ENCODE peak calls at places on chromosome 22, in four cellular contexts. Q, L, D and F are unnamed samples. For H3K9me3 and H3K36me3, the result is how much of the 10 kb centered on the place peaks cover.

GRCh38 chr22:23187871-23188700 is 7.8 kb downstream of the BCR start:
- DNase-seq in Q (no peak), L (no peak), D (no peak), F (no peak)

GRCh38 chr22:19429950-19430889 is 1.3 kb downstream of the HIRA start:
- DNase-seq in Q (peak), L (no peak), D (peak), F (peak)

GRCh38 chr22:39472570-39473556 is 16.1 kb downstream of the MGAT3 start:
- DNase-seq in Q (peak), L (peak), D (peak), F (no peak)

GRCh38 chr22:44622685-44623084 is 79.3 kb upstream of the PRR5 start:
- DNase-seq in Q (no peak), L (no peak), D (no peak), F (no peak)

GRCh38 chr22:31244943-31245451 is 32.9 kb downstream of the LIMK2 start:
- DNase-seq in Q (no peak), L (no peak), D (no peak), F (peak)

GRCh38 chr22:37089451-37089850 is 20.1 kb downstream of the TMPRSS6 start:
- DNase-seq in Q (no peak), L (no peak), D (peak), F (no peak)

GRCh38 chr22:38696606-38697005 is 4.1 kb downstream of the JOSD1 start:
- DNase-seq in Q (no peak), L (no peak), D (no peak), F (no peak)

GRCh38 chr22:49959782-49960158 is 802 bp upstream of the PIM3 start:
- DNase-seq in Q (peak), L (peak), D (peak), F (no peak)

GRCh38 chr22:39182478-39183030 is 30.1 kb upstream of the CBX7 start:
- DNase-seq in Q (no peak), L (no peak), D (no peak), F (no peak)

GRCh38 chr22:33389927-33390326 is 331.7 kb upstream of the SYN3 start:
- DNase-seq in Q (no peak), L (no peak), D (no peak), F (no peak)

DNA sequence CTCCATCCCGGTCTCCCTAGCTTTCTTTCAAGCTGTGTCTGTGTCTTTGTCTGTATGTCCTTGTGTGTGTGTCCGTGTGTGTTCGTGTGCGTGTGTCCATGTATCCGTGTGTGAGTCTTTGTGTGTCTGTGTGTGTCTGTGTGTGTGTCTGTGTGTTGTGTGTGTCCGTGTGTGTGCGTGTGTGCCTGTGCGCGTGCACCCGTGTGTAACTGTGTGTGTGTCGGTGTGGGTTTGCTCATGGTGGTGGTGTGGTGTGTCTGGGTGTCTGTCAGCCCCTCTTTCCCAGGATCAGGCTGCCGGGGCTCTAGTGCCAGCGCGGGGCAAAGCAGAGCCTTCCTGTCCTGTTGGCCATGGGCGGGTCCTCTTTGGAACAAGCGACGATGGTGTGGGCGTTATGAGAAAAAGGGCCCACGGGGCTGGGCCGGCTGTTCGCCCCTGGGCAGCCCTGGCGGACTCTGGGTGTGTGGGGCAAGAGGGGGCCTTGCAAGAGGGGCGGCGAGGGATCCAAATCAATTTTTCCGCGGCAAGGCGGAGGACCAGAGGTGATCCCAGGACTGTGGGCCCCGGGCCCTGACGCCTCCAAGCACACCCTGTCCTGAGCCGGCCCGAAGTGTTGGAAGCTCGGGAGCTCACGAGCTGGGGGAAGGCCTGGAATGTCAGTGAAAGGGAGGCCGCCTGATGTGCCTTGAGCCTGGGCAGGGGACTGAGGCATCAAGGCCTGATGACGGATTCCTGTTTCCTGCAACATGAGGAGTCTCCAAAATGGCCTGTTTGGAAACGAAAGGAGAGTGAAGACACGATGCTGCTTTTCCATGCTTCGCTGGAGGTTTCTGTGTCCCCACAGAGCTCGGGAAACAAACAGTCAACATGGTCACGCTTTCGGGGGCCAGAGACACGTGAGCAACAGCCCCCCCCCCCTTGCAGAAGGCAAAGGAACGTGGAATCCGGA is 3929.2 kb upstream of the OR11H1 start:
- DNase-seq in Q (no peak), L (no peak), D (no peak), F (no peak)
- H3K9me3 ChIP-seq in Q (half or more), L (under half), D (half or more), F (under half)

GRCh38 chr22:17101475-17102296 is 16.9 kb downstream of the IL17RA start:
- DNase-seq in Q (no peak), L (no peak), D (no peak), F (no peak)

GRCh38 chr22:17105143-17106129 is 15.7 kb downstream of the TMEM121B start:
- DNase-seq in Q (no peak), L (no peak), D (no peak), F (no peak)

GRCh38 chr22:17104336-17104935 is 16.7 kb downstream of the TMEM121B start:
- DNase-seq in Q (no peak), L (no peak), D (no peak), F (no peak)

GRCh38 chr22:17102297-17102667 is 17.5 kb downstream of the IL17RA start:
- DNase-seq in Q (no peak), L (no peak), D (no peak), F (no peak)

GRCh38 chr22:17103351-17103750 is 17.8 kb downstream of the TMEM121B start:
- DNase-seq in Q (no peak), L (no peak), D (no peak), F (no peak)
- H3K36me3 ChIP-seq in Q (under half), L (under half), D (under half), F (half or more)

DNA sequence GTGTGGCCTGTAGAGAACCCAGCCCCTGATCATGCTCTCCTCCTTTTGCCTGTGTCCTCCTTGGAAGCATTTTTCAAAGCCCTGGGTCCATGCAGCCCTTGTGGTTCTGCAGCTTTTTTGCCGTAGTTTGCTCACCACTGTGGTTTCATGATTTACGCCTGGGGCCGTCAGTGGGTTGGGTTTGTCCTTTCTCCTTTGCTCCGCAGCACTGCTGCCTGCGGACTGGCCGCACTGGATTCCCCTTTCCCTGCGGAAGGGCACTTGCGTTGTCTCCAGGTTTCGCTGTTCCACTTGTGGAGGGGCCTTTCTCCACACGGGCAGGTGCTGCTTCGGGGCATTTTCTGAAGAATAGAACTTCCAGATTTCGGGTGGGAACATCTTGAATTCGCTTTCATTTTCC is 1260.9 kb downstream of the BRD1 start:
- DNase-seq in Q (no peak), L (no peak), D (no peak), F (no peak)
- H3K9me3 ChIP-seq in Q (under half), L (under half), D (under half), F (under half)

GRCh38 chr22:28931844-28932561 is 48.6 kb downstream of the ZNRF3 start:
- DNase-seq in Q (no peak), L (peak), D (no peak), F (no peak)
- H3K36me3 ChIP-seq in Q (under half), L (under half), D (under half), F (under half)

GRCh38 chr22:47607486-47607885 is 845.0 kb downstream of the TBC1D22A start:
- DNase-seq in Q (no peak), L (no peak), D (no peak), F (no peak)

GRCh38 chr22:47605886-47606285 is 843.4 kb downstream of the TBC1D22A start:
- DNase-seq in Q (no peak), L (peak), D (no peak), F (no peak)

GRCh38 chr22:47604563-47604962 is 842.1 kb downstream of the TBC1D22A start:
- DNase-seq in Q (no peak), L (peak), D (no peak), F (no peak)

GRCh38 chr22:47606426-47606825 is 844.0 kb downstream of the TBC1D22A start:
- DNase-seq in Q (no peak), L (no peak), D (no peak), F (no peak)

DNA sequence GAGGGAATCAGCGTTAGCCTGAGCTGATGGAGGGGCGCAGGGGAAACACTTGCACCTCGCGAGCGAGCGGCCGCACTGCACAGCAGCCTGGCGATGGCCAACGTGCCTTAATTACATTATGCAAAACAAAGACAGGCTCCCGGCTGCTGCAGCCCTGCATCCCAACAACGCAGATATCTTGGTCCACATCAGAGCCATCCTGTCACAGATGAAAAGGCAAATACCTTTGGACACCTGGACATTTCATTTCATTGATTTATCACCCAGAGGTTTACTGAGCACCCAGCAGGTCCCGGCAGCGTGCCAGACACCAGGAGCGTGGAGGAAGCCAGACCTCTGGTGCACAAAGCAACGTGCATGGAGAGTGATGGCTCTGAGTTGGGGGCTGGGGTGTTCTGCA is 843.0 kb downstream of the TBC1D22A start:
- DNase-seq in Q (no peak), L (no peak), D (no peak), F (no peak)
- H3K9me3 ChIP-seq in Q (under half), L (under half), D (under half), F (under half)

DNA sequence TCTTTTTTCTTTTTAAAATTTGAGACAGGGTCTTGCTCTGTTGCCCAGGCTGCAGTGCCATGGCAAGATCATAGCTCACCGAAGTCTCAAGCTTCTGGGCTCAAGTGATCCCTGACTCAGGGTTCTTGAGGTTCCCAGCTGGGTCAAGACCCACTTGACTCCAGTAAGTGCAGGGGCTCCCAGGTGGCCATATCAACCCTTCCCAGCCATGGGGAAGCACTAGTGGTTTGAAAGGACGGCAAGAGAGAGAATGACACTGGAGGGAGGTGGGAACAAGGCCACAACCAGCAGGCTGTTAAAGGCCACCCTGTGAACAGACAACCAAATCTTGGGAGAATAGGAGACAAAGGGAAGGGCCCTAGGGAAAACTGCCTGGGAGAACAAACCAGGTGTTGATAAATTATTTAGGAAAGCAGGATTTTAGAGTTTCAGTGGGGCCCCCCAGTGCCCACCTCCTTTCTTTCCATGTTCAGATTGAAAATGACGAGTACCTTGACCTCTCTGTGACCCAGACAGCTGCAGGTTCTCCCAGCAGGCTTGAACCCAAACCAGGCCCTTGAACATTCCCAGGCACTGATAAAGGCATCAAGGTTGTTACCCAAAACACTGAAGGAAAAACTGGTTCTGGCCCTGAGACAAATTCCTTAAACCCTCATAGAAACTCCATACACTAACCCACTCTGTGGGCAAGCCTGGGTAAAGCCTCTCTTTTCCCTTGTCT is 28.8 kb downstream of the KLHL22 start:
- DNase-seq in Q (no peak), L (no peak), D (no peak), F (no peak)
- H3K36me3 ChIP-seq in Q (under half), L (under half), D (under half), F (under half)